ENCODE peak calls at places on chromosomes 1 and 21, in ten cellular contexts. Q, H, O, D, S, X, L, W, K and Y are unnamed samples.

GRCh38 chr1:32861904-32862698 is 8.6 kb downstream of the FNDC5 start:
- DNase-seq in Q (no peak), H (no peak), O (no peak), D (no peak), S (no peak), X (no peak), L (no peak), W (no peak), K (no peak), Y (no peak)

GRCh38 chr1:201384406-201384782 is 6.9 kb upstream of the TNNT2 start:
- DNase-seq in Q (no peak), H (no peak), O (no peak), D (no peak), S (no peak), X (no peak), L (no peak), W (no peak), K (no peak), Y (no peak)

GRCh38 chr1:206589206-206589605 is 23.1 kb downstream of the EIF2D start:
- DNase-seq in Q (no peak), H (no peak), O (no peak), D (no peak), S (no peak), X (no peak), L (peak; percentile 74), W (no peak), K (no peak), Y (no peak)

GRCh38 chr1:221696045-221696444 is 45.8 kb downstream of the DUSP10 start:
- DNase-seq in Q (no peak), H (no peak), O (no peak), D (no peak), S (no peak), X (no peak), L (no peak), W (no peak), K (no peak), Y (no peak)

GRCh38 chr1:24621121-24621520 is 22.0 kb upstream of the SRRM1 start:
- DNase-seq in Q (no peak), H (no peak), O (no peak), D (no peak), S (no peak), X (no peak), L (no peak), W (no peak), K (no peak), Y (no peak)

GRCh38 chr1:208834346-208835081 is 590.3 kb upstream of the PLXNA2 start:
- DNase-seq in Q (no peak), H (peak; percentile 9), O (no peak), D (peak; percentile 3), S (no peak), X (peak; percentile 31), L (no peak), W (no peak), K (no peak), Y (no peak)

GRCh38 chr1:3174487-3175247 is 105.7 kb downstream of the PRDM16 start:
- DNase-seq in Q (peak; percentile 84), H (no peak), O (no peak), D (no peak), S (no peak), X (peak; percentile 44), L (peak; percentile 80), W (no peak), K (peak; percentile 85), Y (no peak)

GRCh38 chr21:43622796-43623195 is 36.5 kb downstream of the HSF2BP start:
- DNase-seq in Q (no peak), H (no peak), O (no peak), D (no peak), S (no peak), X (no peak), L (no peak), W (no peak), K (no peak), Y (no peak)

GRCh38 chr1:204088596-204088995 is 15.7 kb downstream of the SOX13 start:
- DNase-seq in Q (no peak), H (no peak), O (no peak), D (no peak), S (no peak), X (no peak), L (no peak), W (no peak), K (no peak), Y (no peak)
- H3K4me1 ChIP-seq in Q (peaks cover 63% of the 10 kb centered on the region), H (peaks cover 49% of the 10 kb centered on the region), O (no peaks in the 10 kb centered on the region), D (peaks cover 95% of the 10 kb centered on the region), S (peaks cover 33% of the 10 kb centered on the region), X (peaks cover 8% of the 10 kb centered on the region), L (peaks cover 24% of the 10 kb centered on the region), W (no peaks in the 10 kb centered on the region), K (peaks cover 90% of the 10 kb centered on the region), Y (no peaks in the 10 kb centered on the region)

GRCh38 chr1:10471411-10472219 is 714 bp downstream of the DFFA start:
- DNase-seq in Q (no peak), H (no peak), O (no peak), D (peak; percentile 62), S (peak; percentile 21), X (no peak), L (peak; percentile 56), W (no peak), K (no peak), Y (no peak)

GRCh38 chr1:10474613-10475507 is at the start of gene PEX14:
- DNase-seq in Q (peak; percentile 88), H (peak; percentile 83), O (peak; percentile 84), D (peak; percentile 98), S (peak; percentile 82), X (peak; percentile 94), L (peak; percentile 77), W (peak; percentile 93), K (peak; percentile 93), Y (peak; percentile 80)

GRCh38 chr1:10472220-10473144 is at the start of gene DFFA:
- DNase-seq in Q (peak; percentile 95), H (peak; percentile 92), O (peak; percentile 93), D (peak; percentile 100), S (peak; percentile 94), X (peak; percentile 98), L (peak; percentile 93), W (peak; percentile 95), K (peak; percentile 95), Y (peak; percentile 92)

GRCh38 chr1:10475510-10475909 is 760 bp downstream of the PEX14 start:
- DNase-seq in Q (no peak), H (no peak), O (no peak), D (no peak), S (no peak), X (peak; percentile 10), L (no peak), W (no peak), K (no peak), Y (no peak)

DNA sequence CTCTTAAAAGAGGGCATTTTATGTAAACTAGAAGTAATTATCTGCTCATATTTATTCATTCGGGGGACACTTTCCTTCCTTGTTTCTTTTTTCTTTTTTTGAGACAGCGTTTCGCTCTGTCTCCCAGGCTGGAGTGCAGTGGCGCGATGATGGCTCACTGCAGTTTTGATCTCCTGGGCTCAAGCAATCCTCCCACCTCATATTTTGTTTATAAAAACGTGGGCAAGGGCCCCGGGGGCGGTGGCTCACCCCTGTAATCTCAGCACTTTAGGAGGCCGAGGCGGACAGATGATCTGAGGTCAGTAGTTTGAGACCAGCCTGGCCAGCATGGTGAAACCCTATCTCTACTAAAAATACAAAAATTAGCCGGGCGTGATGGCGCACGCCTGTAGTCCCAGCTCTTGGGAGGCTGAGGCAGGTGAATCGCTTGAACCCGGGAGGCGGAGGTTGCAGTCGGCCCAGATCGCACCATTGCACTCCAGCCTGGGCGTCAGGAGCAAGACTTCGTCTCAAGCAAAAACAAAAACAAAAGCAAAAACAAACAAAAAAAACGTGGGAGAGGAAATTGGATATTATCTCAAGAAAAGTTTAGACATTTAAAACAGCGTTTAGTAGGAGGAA is 926 bp upstream of the DFFA start:
- DNase-seq in Q (no peak), H (no peak), O (no peak), D (no peak), S (no peak), X (no peak), L (no peak), W (no peak), K (no peak), Y (no peak)
- H3K4me3 ChIP-seq in Q (no peak overlapping the region), H (no peak overlapping the region), O (no peak overlapping the region), D (peak overlapping the region; percentile 78), S (peak overlapping the region; percentile 59), X (peak overlapping the region; percentile 62), L (no peak overlapping the region), W (no peak overlapping the region), K (peak overlapping the region; percentile 97), Y (peak overlapping the region; percentile 98)

DNA sequence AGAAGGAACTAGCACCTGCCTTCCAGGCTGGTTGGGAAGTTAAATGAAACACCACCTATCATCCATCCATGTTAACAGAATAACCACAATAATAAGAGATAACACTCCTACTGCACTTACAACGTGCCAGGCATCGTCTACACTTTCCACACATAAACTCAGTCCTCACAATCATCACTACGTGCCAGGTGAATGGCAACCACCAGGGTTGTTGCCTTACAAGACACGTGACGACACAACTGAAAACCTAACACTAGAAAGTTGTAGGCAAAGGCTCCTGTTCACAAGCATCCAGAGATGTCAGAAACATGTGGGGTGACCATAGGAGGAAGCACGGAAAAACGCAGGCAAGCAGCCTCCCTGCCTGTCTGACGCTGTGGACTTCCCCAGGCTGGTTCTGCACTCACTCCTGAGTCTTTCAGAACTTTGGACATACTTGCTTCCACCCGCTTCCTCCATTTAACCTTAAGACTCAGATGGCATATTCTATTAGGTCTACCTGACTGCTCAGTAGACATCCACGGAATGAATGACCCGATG is 7.0 kb downstream of the CAPZB start:
- DNase-seq in Q (no peak), H (no peak), O (no peak), D (no peak), S (no peak), X (no peak), L (no peak), W (no peak), K (no peak), Y (no peak)
- H3K27ac ChIP-seq in Q (no peak overlapping the region), H (no peak overlapping the region), O (peak overlapping the region; percentile 74), D (no peak overlapping the region), S (no peak overlapping the region), X (no peak overlapping the region), L (no peak overlapping the region), W (no peak overlapping the region), K (peak overlapping the region; percentile 77), Y (peak overlapping the region; percentile 83)

GRCh38 chr1:164673584-164674214 is 114.7 kb downstream of the PBX1 start:
- DNase-seq in Q (no peak), H (no peak), O (no peak), D (peak; percentile 84), S (peak; percentile 61), X (no peak), L (no peak), W (no peak), K (no peak), Y (no peak)

GRCh38 chr1:164672610-164673009 is 113.6 kb downstream of the PBX1 start:
- DNase-seq in Q (no peak), H (no peak), O (no peak), D (no peak), S (no peak), X (no peak), L (no peak), W (no peak), K (no peak), Y (no peak)

GRCh38 chr1:164670026-164670425 is 111.0 kb downstream of the PBX1 start:
- DNase-seq in Q (no peak), H (no peak), O (no peak), D (no peak), S (no peak), X (no peak), L (no peak), W (no peak), K (no peak), Y (no peak)

GRCh38 chr1:164668451-164668850 is 109.5 kb downstream of the PBX1 start:
- DNase-seq in Q (no peak), H (no peak), O (no peak), D (no peak), S (no peak), X (no peak), L (no peak), W (no peak), K (no peak), Y (no peak)

DNA sequence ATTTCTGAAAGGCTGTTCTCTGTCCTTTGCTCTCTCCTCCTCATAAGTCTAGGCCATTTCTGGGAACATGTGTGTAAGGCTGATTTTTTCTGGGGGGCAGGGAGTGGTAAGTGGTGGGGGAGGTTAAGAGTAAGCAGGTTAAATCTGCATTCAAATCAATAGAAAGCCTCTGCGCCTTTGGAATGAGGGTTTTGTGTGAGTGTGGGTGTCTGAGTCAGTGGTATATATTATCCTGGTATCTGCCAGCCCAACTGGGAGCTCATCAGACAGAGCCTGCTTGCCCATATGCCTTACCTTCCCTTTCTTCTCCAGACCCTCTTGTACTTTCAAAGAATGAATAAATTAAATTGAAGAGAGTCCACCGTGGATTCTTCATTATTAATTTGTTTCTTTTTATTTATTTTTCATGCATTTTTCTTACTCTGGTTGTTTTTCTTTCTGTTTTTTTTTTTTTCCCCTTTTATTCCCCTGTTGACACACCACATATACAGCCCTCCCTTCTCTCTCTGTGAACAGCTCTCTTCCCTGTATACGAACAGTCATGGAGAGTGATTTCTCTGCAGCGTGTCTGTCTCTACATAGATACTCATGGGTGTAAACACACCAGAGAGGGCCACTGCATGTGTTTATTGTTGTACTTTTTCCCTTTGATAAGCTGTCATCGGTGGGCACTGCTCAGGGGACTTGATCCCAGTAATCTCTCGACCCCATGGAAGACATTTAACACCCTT is 112.8 kb downstream of the PBX1 start:
- DNase-seq in Q (no peak), H (no peak), O (no peak), D (no peak), S (no peak), X (no peak), L (no peak), W (no peak), K (no peak), Y (no peak)
- H3K4me1 ChIP-seq in Q (peaks cover 72% of the 10 kb centered on the region), H (peaks cover 15% of the 10 kb centered on the region), O (no peaks in the 10 kb centered on the region), D (peaks cover 46% of the 10 kb centered on the region), S (peaks cover 47% of the 10 kb centered on the region), X (peaks cover 39% of the 10 kb centered on the region), L (peaks cover 15% of the 10 kb centered on the region), W (no peaks in the 10 kb centered on the region), K (peaks cover 4% of the 10 kb centered on the region), Y (no peaks in the 10 kb centered on the region)